ENCODE peak calls at places on chromosomes 16 and 17, in four cellular contexts. E is mucosa of descending colon, Y is bronchial epithelial cell, W is astrocyte of the spinal cord. Q is an unnamed sample.

GRCh38 chr16:69917739-69918138 is 33.4 kb upstream of the CLEC18A start:
- DNase-seq in E (no peak), Y (peak), W (peak), Q (peak)

GRCh38 chr17:66268247-66268927 is 34.0 kb upstream of the PRKCA start:
- DNase-seq in E (no peak), Y (peak), W (peak), Q (peak)

GRCh38 chr17:63573634-63574033 is 23.4 kb downstream of the DCAF7 start:
- DNase-seq in E (no peak), Y (no peak), W (no peak), Q (no peak)

GRCh38 chr17:33562792-33563191 is 269.7 kb upstream of the ASIC2 start:
- DNase-seq in E (no peak), Y (no peak), W (no peak), Q (no peak)

GRCh38 chr16:10599626-10600025 is 19.2 kb upstream of the EMP2 start:
- DNase-seq in E (no peak), Y (no peak), W (no peak), Q (no peak)

GRCh38 chr16:68452176-68452575 is 3.9 kb upstream of the SMPD3 start:
- DNase-seq in E (no peak), Y (no peak), W (no peak), Q (no peak)

GRCh38 chr17:58326609-58327341 is 1.8 kb downstream of the TSPOAP1 start:
- DNase-seq in E (peak), Y (no peak), W (no peak), Q (no peak)

GRCh38 chr17:37770631-37771518 is 26.0 kb upstream of the HNF1B start:
- DNase-seq in E (peak), Y (peak), W (peak), Q (peak)

GRCh38 chr17:67680445-67681224 is 37.1 kb upstream of the NOL11 start:
- DNase-seq in E (no peak), Y (no peak), W (no peak), Q (no peak)

GRCh38 chr16:17302213-17302612 is 168.5 kb downstream of the XYLT1 start:
- DNase-seq in E (no peak), Y (no peak), W (no peak), Q (no peak)

GRCh38 chr16:58449768-58450167 is 50.2 kb upstream of the NDRG4 start:
- DNase-seq in E (no peak), Y (no peak), W (no peak), Q (no peak)

GRCh38 chr16:88298882-88299745 is 83.6 kb upstream of the ZNF469 start:
- DNase-seq in E (no peak), Y (peak), W (peak), Q (no peak)

GRCh38 chr17:78390241-78391050 is 12.0 kb downstream of the PGS1 start:
- DNase-seq in E (no peak), Y (no peak), W (peak), Q (peak)

GRCh38 chr17:21392257-21392656 is 16.1 kb downstream of the KCNJ12 start:
- DNase-seq in E (no peak), Y (no peak), W (no peak), Q (no peak)

GRCh38 chr17:16363749-16364536 is 10.7 kb upstream of the CENPV start:
- DNase-seq in E (peak), Y (peak), W (peak), Q (peak)

GRCh38 chr17:49545007-49545660 is 30.5 kb upstream of the NXPH3 start:
- DNase-seq in E (no peak), Y (no peak), W (no peak), Q (no peak)

GRCh38 chr16:19655242-19655777 is 62.7 kb downstream of the KNOP1 start:
- DNase-seq in E (no peak), Y (no peak), W (peak), Q (peak)

GRCh38 chr16:85819711-85820110 is 20.2 kb downstream of the COX4I1 start:
- DNase-seq in E (peak), Y (no peak), W (no peak), Q (no peak)

GRCh38 chr16:67653131-67654068 is 6.7 kb downstream of the ACD start:
- DNase-seq in E (no peak), Y (no peak), W (no peak), Q (no peak)

GRCh38 chr16:76729525-76729924 is 452.3 kb downstream of the CNTNAP4 start:
- DNase-seq in E (no peak), Y (peak), W (no peak), Q (no peak)

GRCh38 chr16:88685156-88686061 is 898 bp downstream of the SNAI3 start:
- DNase-seq in E (no peak), Y (peak), W (peak), Q (no peak)

GRCh38 chr16:8194795-8195194 is 395.5 kb downstream of the TMEM114 start:
- DNase-seq in E (no peak), Y (no peak), W (no peak), Q (no peak)

GRCh38 chr16:89721644-89722391 is 481 bp downstream of the ZNF276 start:
- DNase-seq in E (peak), Y (peak), W (peak), Q (no peak)

GRCh38 chr16:89397331-89397861 is 93.0 kb downstream of the ANKRD11 start:
- DNase-seq in E (no peak), Y (no peak), W (no peak), Q (no peak)

GRCh38 chr16:50765246-50765645 is 23.4 kb downstream of the CYLD start:
- DNase-seq in E (no peak), Y (no peak), W (no peak), Q (no peak)
- H3K4me3 ChIP-seq in E (no peak), Y (no peak), W (no peak), Q (no peak)

DNA sequence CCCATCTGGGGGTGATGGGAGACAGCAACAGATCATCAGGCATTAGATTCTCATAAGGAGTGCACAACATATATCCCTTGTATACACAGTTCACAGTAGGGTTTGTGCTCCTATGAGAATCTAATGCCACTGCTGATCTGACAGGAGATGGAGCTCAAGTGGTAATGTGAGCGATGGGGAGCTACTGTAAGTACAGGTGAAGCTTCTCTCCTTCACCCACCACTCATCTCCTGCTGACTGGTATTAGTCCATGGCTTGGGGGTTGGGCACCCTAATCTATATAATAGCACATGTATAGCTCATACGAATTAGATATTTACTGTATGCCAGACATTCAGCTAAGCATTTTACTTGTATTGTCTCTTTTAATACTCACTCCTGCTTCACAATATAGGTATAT is 101.7 kb downstream of the MAP2K6 start:
- DNase-seq in E (no peak), Y (no peak), W (no peak), Q (no peak)
- H3K4me3 ChIP-seq in E (no peak), Y (no peak), W (no peak), Q (no peak)

DNA sequence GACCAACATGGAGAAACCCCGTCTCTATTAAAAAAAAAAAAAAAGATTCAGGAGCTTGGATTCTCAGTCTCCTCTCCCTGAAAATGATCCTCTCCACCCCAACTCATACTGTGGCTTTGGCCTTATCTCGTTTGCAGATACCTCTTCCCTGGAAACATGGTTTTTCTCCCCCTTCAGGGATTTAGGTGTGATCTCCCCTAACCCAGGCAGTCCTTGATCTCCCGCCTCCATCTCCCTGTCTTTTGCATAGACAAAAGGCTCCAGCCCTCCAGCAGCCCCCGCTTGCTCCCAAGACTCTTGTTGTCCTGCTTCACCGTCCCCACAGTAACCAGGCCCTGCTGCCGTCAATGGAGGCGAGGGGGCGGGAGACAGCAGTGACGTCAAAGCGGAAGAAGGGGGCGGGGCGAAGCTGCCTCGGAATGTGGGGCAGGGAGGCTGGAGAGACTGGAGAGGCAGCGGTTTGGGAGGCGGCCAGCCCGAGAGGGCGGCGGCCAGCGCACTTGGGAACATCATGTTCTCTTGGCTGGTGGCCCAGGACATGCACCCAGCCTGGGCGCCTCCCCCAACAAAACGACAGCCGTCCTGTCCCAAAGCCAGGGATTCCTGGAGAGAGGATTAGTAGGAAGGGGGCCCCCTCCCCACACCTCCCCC is 1.9 kb upstream of the PER1 start:
- DNase-seq in E (peak), Y (peak), W (peak), Q (peak)
- H3K4me3 ChIP-seq in E (no peak), Y (peak), W (peak), Q (peak)

DNA sequence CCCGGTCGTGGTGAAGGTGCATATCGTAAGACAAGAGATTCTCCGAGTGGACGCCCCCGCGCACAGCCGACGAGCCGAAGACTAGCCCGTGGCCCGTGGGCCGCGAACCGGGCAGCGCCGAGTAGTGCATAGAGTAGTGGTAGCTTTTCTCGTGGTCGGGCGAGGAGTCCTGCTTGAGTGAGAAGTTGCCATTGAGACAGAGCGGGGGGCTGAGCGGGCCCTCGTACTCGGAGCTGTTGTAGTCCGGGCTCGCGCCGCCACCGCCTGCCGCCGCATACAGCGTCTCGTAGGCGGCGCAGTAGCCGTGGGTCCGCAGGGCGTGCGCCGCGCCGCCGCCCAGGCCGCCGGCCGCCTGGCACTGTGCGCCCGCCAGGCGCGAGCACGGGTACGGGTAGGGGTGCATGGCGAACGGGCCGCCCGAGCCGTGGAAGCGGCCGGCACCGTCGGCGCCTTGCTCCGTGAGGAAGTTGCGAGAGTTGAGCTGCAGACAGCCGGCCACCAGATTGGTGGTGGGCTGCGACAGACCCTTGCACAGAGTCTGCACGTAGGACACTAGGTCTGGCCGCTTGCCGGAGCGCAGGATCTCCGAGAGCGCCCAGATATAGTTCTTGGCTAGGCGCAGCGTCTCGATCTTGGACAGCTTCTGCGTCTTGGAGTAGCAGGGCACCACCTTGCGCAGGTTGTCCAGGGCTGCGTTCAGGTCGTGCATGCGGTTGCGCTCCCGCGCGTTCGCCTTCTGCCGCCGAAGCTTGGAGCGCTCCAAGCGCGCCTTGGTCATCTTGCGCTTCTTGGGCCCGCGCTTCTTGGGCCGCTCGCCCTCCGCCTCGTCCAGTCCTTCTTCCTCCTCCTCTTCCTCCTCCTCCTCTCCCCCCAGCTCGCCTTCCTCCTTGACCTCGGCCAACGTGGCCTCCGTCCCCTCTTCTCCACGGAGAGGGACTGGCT is 2.0 kb downstream of the NEUROD2 start:
- DNase-seq in E (peak), Y (peak), W (peak), Q (no peak)
- H3K4me3 ChIP-seq in E (no peak), Y (no peak), W (no peak), Q (no peak)

GRCh38 chr17:45371414-45372324 is 54.8 kb upstream of the MAP3K14 start:
- DNase-seq in E (peak), Y (peak), W (peak), Q (peak)

GRCh38 chr17:45374501-45374900 is 57.7 kb upstream of the MAP3K14 start:
- DNase-seq in E (no peak), Y (no peak), W (no peak), Q (no peak)

GRCh38 chr17:45368661-45369060 is 51.8 kb upstream of the MAP3K14 start:
- DNase-seq in E (no peak), Y (no peak), W (peak), Q (peak)

GRCh38 chr17:45370949-45371413 is 54.2 kb upstream of the MAP3K14 start:
- DNase-seq in E (no peak), Y (peak), W (no peak), Q (no peak)

DNA sequence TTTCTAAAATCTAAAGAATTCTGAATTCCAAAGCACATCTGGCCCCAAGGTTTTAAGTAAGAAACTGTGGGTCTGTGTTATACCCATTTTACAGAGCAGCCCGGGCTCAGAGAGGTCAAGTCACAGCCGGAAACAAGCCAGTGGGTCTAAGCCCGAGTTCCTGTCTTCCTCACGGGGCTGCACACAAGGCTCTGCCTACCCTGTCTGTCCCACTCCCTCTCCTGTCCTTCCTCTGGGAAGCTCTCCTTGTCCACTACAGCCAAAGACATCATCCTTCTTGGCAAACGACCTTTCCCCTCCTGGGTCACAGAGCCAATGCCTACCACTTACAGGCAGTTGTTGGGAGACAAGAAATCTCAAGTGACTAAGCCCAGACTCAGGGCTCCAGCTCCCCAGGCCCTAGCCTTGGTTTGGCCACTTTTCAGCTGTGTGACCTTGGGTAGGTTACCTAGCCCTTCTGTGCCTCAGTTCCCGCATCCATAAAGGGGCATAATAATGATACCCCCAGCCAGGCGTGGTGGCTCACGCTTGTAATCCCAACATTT is 55.6 kb upstream of the MAP3K14 start:
- DNase-seq in E (no peak), Y (peak), W (no peak), Q (no peak)
- H3K4me3 ChIP-seq in E (no peak), Y (no peak), W (no peak), Q (no peak)

GRCh38 chr17:7852262-7852670 is 2.6 kb upstream of the TMEM88 start:
- DNase-seq in E (no peak), Y (no peak), W (no peak), Q (no peak)

GRCh38 chr17:7850118-7850504 is 4.8 kb upstream of the TMEM88 start:
- DNase-seq in E (no peak), Y (no peak), W (no peak), Q (no peak)

GRCh38 chr17:7850970-7851437 is 3.9 kb upstream of the TMEM88 start:
- DNase-seq in E (no peak), Y (no peak), W (no peak), Q (no peak)

GRCh38 chr17:7852919-7853692 is 1.8 kb upstream of the TMEM88 start:
- DNase-seq in E (no peak), Y (no peak), W (no peak), Q (no peak)

DNA sequence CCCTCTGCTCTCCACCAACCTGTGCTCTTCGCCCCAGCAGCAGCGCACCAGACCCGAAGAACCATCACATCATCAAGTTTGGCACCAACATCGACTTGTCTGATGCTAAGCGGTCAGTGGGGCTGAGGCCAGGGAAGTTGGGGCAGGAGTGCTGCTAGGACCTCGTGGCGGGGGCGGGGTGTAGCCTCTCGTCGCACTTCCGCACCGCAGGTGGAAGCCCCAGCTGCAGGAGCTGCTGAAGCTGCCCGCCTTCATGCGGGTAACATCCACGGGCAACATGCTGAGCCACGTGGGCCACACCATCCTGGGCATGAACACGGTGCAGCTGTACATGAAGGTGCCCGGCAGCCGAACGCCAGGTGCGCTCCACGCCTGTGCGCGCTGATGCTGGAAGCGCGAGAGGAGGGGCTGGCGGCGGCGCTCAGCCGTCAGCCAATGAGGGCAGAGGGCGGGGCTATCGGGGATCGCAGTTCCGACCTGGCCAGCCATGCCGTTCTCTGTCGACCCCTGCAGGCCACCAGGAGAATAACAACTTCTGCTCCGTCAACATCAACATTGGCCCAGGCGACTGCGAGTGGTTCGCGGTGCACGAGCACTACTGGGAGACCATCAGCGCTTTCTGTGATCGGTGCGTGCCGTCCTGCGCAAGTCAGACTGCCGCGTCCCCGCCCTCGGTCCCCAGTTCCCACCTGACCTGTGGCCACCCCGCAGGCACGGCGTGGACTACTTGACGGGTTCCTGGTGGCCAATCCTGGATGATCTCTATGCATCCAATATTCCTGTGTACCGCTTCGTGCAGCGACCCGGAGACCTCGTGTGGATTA is 3.2 kb upstream of the TMEM88 start:
- DNase-seq in E (peak), Y (peak), W (peak), Q (no peak)
- H3K4me3 ChIP-seq in E (no peak), Y (no peak), W (no peak), Q (no peak)

DNA sequence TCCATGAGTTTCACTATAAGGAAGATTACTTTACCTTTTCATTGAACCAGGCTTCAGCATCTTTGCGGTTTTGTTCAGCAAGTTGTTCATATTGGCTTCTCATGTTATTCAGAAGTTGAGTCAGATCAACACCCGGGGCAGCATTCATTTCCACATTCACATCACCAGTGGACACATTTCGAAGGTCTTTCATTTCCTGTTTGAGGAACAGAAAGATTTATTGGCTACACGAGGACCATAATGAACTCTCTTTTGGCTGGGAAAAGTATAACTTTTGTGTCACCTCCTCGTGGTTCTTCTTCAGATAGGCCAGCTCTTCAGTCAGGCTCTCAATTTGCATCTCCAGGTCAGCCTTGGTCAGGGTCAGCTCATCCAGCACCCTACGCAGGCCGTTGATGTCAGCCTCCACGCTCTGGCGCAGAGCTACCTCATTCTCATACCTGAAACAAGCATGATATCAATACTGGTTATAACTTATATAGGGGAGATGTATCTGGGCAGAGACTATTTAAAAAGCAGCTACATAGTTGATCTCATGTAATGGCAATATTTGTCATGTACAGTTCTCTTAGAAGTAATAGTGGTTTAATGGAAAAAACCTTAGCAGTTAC is 2.1 kb downstream of the KRT10 start:
- DNase-seq in E (no peak), Y (no peak), W (no peak), Q (no peak)
- H3K4me3 ChIP-seq in E (no peak), Y (no peak), W (no peak), Q (no peak)

DNA sequence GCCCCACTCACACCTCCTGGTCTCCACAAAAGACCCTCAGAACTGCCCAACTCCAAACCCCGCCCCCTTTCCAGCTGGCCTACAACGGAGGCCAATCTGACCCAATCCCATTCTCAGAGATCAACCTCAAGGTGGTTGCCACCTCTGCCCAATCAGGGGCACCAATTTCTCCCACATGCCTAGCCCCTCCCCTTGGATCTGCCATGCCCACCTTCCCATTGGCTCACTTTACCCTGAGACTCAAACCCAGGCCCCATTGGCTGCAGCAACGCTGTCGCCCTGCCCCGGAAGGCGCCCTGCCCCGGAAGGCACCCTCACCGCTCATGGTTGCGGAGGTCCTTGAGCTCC is 10.6 kb downstream of the ZNF668 start:
- DNase-seq in E (no peak), Y (no peak), W (no peak), Q (no peak)
- H3K4me3 ChIP-seq in E (no peak), Y (no peak), W (no peak), Q (no peak)

GRCh38 chr16:54673353-54673752 is 257.3 kb upstream of the IRX5 start:
- DNase-seq in E (no peak), Y (peak), W (no peak), Q (no peak)
- H3K4me3 ChIP-seq in E (no peak), Y (no peak), W (no peak), Q (no peak)

Q was measured in astrocyte of the cerebellum.